ENCODE peak calls at places on chromosomes 2 and 18, in eight cellular contexts. One of them, this sample, is unnamed.

GRCh38 chr18:54671291-54671881 is 80.3 kb downstream of the DYNAP start:
- DNase-seq in chondrocyte: no peak
- DNase-seq in esophagus squamous epithelium: no peak
- DNase-seq in choroid plexus epithelial cell: peak
- DNase-seq in psoas muscle: no peak
- DNase-seq in right atrium auricular region: no peak
- DNase-seq in CD8-positive, alpha-beta T cell: no peak
- DNase-seq in fibroblast of mammary gland: peak
- DNase-seq in this sample: no peak

GRCh38 chr2:237904806-237905599 is 45.6 kb downstream of the RAMP1 start:
- DNase-seq in chondrocyte: no peak
- DNase-seq in esophagus squamous epithelium: no peak
- DNase-seq in choroid plexus epithelial cell: peak
- DNase-seq in psoas muscle: peak
- DNase-seq in right atrium auricular region: peak
- DNase-seq in CD8-positive, alpha-beta T cell: no peak
- DNase-seq in fibroblast of mammary gland: peak
- DNase-seq in this sample: peak

GRCh38 chr2:112636605-112637288 is 9.0 kb upstream of the SLC20A1 start:
- DNase-seq in chondrocyte: no peak
- DNase-seq in esophagus squamous epithelium: no peak
- DNase-seq in choroid plexus epithelial cell: no peak
- DNase-seq in psoas muscle: no peak
- DNase-seq in right atrium auricular region: no peak
- DNase-seq in CD8-positive, alpha-beta T cell: no peak
- DNase-seq in fibroblast of mammary gland: no peak
- DNase-seq in this sample: no peak

GRCh38 chr18:46452820-46453219 is 204.2 kb downstream of the LOXHD1 start:
- DNase-seq in chondrocyte: no peak
- DNase-seq in esophagus squamous epithelium: no peak
- DNase-seq in choroid plexus epithelial cell: peak
- DNase-seq in psoas muscle: no peak
- DNase-seq in right atrium auricular region: no peak
- DNase-seq in CD8-positive, alpha-beta T cell: no peak
- DNase-seq in fibroblast of mammary gland: peak
- DNase-seq in this sample: no peak

GRCh38 chr2:216670266-216671080 is 24.9 kb downstream of the IGFBP5 start:
- DNase-seq in chondrocyte: no peak
- DNase-seq in esophagus squamous epithelium: no peak
- DNase-seq in choroid plexus epithelial cell: no peak
- DNase-seq in psoas muscle: peak
- DNase-seq in right atrium auricular region: no peak
- DNase-seq in CD8-positive, alpha-beta T cell: no peak
- DNase-seq in fibroblast of mammary gland: no peak
- DNase-seq in this sample: no peak

GRCh38 chr18:44198296-44199284 is 482.1 kb upstream of the SETBP1 start:
- DNase-seq in chondrocyte: no peak
- DNase-seq in esophagus squamous epithelium: no peak
- DNase-seq in choroid plexus epithelial cell: no peak
- DNase-seq in psoas muscle: no peak
- DNase-seq in right atrium auricular region: no peak
- DNase-seq in CD8-positive, alpha-beta T cell: no peak
- DNase-seq in fibroblast of mammary gland: no peak
- DNase-seq in this sample: no peak

GRCh38 chr2:197359859-197360258 is 49.3 kb upstream of the ANKRD44 start:
- DNase-seq in chondrocyte: no peak
- DNase-seq in esophagus squamous epithelium: no peak
- DNase-seq in choroid plexus epithelial cell: no peak
- DNase-seq in psoas muscle: no peak
- DNase-seq in right atrium auricular region: no peak
- DNase-seq in CD8-positive, alpha-beta T cell: no peak
- DNase-seq in fibroblast of mammary gland: no peak
- DNase-seq in this sample: no peak

GRCh38 chr2:66576381-66577330 is 141.7 kb downstream of the MEIS1 start:
- DNase-seq in chondrocyte: no peak
- DNase-seq in esophagus squamous epithelium: no peak
- DNase-seq in choroid plexus epithelial cell: peak
- DNase-seq in psoas muscle: peak
- DNase-seq in right atrium auricular region: no peak
- DNase-seq in CD8-positive, alpha-beta T cell: no peak
- DNase-seq in fibroblast of mammary gland: peak
- DNase-seq in this sample: peak

GRCh38 chr2:173984866-173985588 is 19.9 kb upstream of the SP3 start:
- DNase-seq in chondrocyte: no peak
- DNase-seq in esophagus squamous epithelium: no peak
- DNase-seq in choroid plexus epithelial cell: peak
- DNase-seq in psoas muscle: no peak
- DNase-seq in right atrium auricular region: no peak
- DNase-seq in CD8-positive, alpha-beta T cell: no peak
- DNase-seq in fibroblast of mammary gland: no peak
- DNase-seq in this sample: no peak

GRCh38 chr2:152920846-152921245 is 202.4 kb downstream of the ARL6IP6 start:
- DNase-seq in chondrocyte: no peak
- DNase-seq in esophagus squamous epithelium: no peak
- DNase-seq in choroid plexus epithelial cell: no peak
- DNase-seq in psoas muscle: no peak
- DNase-seq in right atrium auricular region: no peak
- DNase-seq in CD8-positive, alpha-beta T cell: no peak
- DNase-seq in fibroblast of mammary gland: peak
- DNase-seq in this sample: no peak

GRCh38 chr2:212842544-212843185 is 304.1 kb upstream of the ERBB4 start:
- DNase-seq in chondrocyte: no peak
- DNase-seq in esophagus squamous epithelium: no peak
- DNase-seq in choroid plexus epithelial cell: peak
- DNase-seq in psoas muscle: no peak
- DNase-seq in right atrium auricular region: no peak
- DNase-seq in CD8-positive, alpha-beta T cell: no peak
- DNase-seq in fibroblast of mammary gland: peak
- DNase-seq in this sample: no peak

GRCh38 chr18:56515522-56515921 is 122.9 kb downstream of the TXNL1 start:
- DNase-seq in chondrocyte: no peak
- DNase-seq in esophagus squamous epithelium: no peak
- DNase-seq in choroid plexus epithelial cell: no peak
- DNase-seq in psoas muscle: no peak
- DNase-seq in right atrium auricular region: no peak
- DNase-seq in CD8-positive, alpha-beta T cell: no peak
- DNase-seq in fibroblast of mammary gland: peak
- DNase-seq in this sample: no peak

GRCh38 chr18:61127714-61128485 is 205.3 kb upstream of the CDH20 start:
- DNase-seq in chondrocyte: no peak
- DNase-seq in esophagus squamous epithelium: no peak
- DNase-seq in choroid plexus epithelial cell: no peak
- DNase-seq in psoas muscle: no peak
- DNase-seq in right atrium auricular region: no peak
- DNase-seq in CD8-positive, alpha-beta T cell: no peak
- DNase-seq in fibroblast of mammary gland: no peak
- DNase-seq in this sample: no peak

GRCh38 chr2:39108377-39108776 is 12.5 kb downstream of the SOS1 start:
- DNase-seq in chondrocyte: no peak
- DNase-seq in esophagus squamous epithelium: no peak
- DNase-seq in choroid plexus epithelial cell: no peak
- DNase-seq in psoas muscle: no peak
- DNase-seq in right atrium auricular region: no peak
- DNase-seq in CD8-positive, alpha-beta T cell: no peak
- DNase-seq in fibroblast of mammary gland: no peak
- DNase-seq in this sample: no peak

GRCh38 chr2:3482363-3482821 is 36.9 kb downstream of the ADI1 start:
- DNase-seq in chondrocyte: peak
- DNase-seq in esophagus squamous epithelium: no peak
- DNase-seq in choroid plexus epithelial cell: no peak
- DNase-seq in psoas muscle: peak
- DNase-seq in right atrium auricular region: no peak
- DNase-seq in CD8-positive, alpha-beta T cell: no peak
- DNase-seq in fibroblast of mammary gland: no peak
- DNase-seq in this sample: no peak

GRCh38 chr2:134782792-134783191 is 55.6 kb upstream of the ACMSD start:
- DNase-seq in chondrocyte: no peak
- DNase-seq in esophagus squamous epithelium: no peak
- DNase-seq in choroid plexus epithelial cell: peak
- DNase-seq in psoas muscle: no peak
- DNase-seq in right atrium auricular region: no peak
- DNase-seq in CD8-positive, alpha-beta T cell: no peak
- DNase-seq in fibroblast of mammary gland: peak
- DNase-seq in this sample: no peak

GRCh38 chr2:240388471-240389301 is 46.8 kb upstream of the GPC1 start:
- DNase-seq in chondrocyte: peak
- DNase-seq in esophagus squamous epithelium: no peak
- DNase-seq in choroid plexus epithelial cell: no peak
- DNase-seq in psoas muscle: peak
- DNase-seq in right atrium auricular region: no peak
- DNase-seq in CD8-positive, alpha-beta T cell: no peak
- DNase-seq in fibroblast of mammary gland: no peak
- DNase-seq in this sample: no peak

GRCh38 chr2:72033636-72034035 is 114.0 kb downstream of the CYP26B1 start:
- DNase-seq in chondrocyte: peak
- DNase-seq in esophagus squamous epithelium: no peak
- DNase-seq in choroid plexus epithelial cell: peak
- DNase-seq in psoas muscle: peak
- DNase-seq in right atrium auricular region: peak
- DNase-seq in CD8-positive, alpha-beta T cell: no peak
- DNase-seq in fibroblast of mammary gland: peak
- DNase-seq in this sample: peak

GRCh38 chr2:240913810-240914644 is 7.9 kb downstream of the CROCC2 start:
- DNase-seq in chondrocyte: no peak
- DNase-seq in esophagus squamous epithelium: no peak
- DNase-seq in choroid plexus epithelial cell: peak
- DNase-seq in psoas muscle: peak
- DNase-seq in right atrium auricular region: peak
- DNase-seq in CD8-positive, alpha-beta T cell: peak
- DNase-seq in fibroblast of mammary gland: peak
- DNase-seq in this sample: no peak

GRCh38 chr18:30139631-30140287 is 902.8 kb downstream of the DSC3 start:
- DNase-seq in chondrocyte: no peak
- DNase-seq in esophagus squamous epithelium: no peak
- DNase-seq in choroid plexus epithelial cell: no peak
- DNase-seq in psoas muscle: no peak
- DNase-seq in right atrium auricular region: no peak
- DNase-seq in CD8-positive, alpha-beta T cell: no peak
- DNase-seq in fibroblast of mammary gland: no peak
- DNase-seq in this sample: no peak

GRCh38 chr2:222055328-222055727 is 243.5 kb downstream of the PAX3 start:
- DNase-seq in chondrocyte: no peak
- DNase-seq in esophagus squamous epithelium: no peak
- DNase-seq in choroid plexus epithelial cell: no peak
- DNase-seq in psoas muscle: no peak
- DNase-seq in right atrium auricular region: no peak
- DNase-seq in CD8-positive, alpha-beta T cell: no peak
- DNase-seq in fibroblast of mammary gland: no peak
- DNase-seq in this sample: no peak

GRCh38 chr2:225660262-225661091 is 261.0 kb downstream of the NYAP2 start:
- DNase-seq in chondrocyte: no peak
- DNase-seq in esophagus squamous epithelium: no peak
- DNase-seq in choroid plexus epithelial cell: peak
- DNase-seq in psoas muscle: peak
- DNase-seq in right atrium auricular region: peak
- DNase-seq in CD8-positive, alpha-beta T cell: peak
- DNase-seq in fibroblast of mammary gland: peak
- DNase-seq in this sample: no peak

GRCh38 chr18:57621252-57621607 is 406 bp downstream of the NARS1 start:
- DNase-seq in chondrocyte: no peak
- DNase-seq in esophagus squamous epithelium: no peak
- DNase-seq in choroid plexus epithelial cell: no peak
- DNase-seq in psoas muscle: no peak
- DNase-seq in right atrium auricular region: no peak
- DNase-seq in CD8-positive, alpha-beta T cell: no peak
- DNase-seq in fibroblast of mammary gland: no peak
- DNase-seq in this sample: peak

GRCh38 chr18:27276479-27276878 is 91.4 kb upstream of the CHST9 start:
- DNase-seq in chondrocyte: no peak
- DNase-seq in esophagus squamous epithelium: no peak
- DNase-seq in choroid plexus epithelial cell: no peak
- DNase-seq in psoas muscle: no peak
- DNase-seq in right atrium auricular region: no peak
- DNase-seq in CD8-positive, alpha-beta T cell: no peak
- DNase-seq in fibroblast of mammary gland: no peak
- DNase-seq in this sample: no peak

GRCh38 chr2:70936979-70937811 is 1.5 kb downstream of the ATP6V1B1 start:
- DNase-seq in chondrocyte: peak
- DNase-seq in esophagus squamous epithelium: no peak
- DNase-seq in choroid plexus epithelial cell: no peak
- DNase-seq in psoas muscle: no peak
- DNase-seq in right atrium auricular region: no peak
- DNase-seq in CD8-positive, alpha-beta T cell: no peak
- DNase-seq in fibroblast of mammary gland: no peak
- DNase-seq in this sample: no peak

GRCh38 chr2:137173514-137173913 is 408.2 kb downstream of the THSD7B start:
- DNase-seq in chondrocyte: no peak
- DNase-seq in esophagus squamous epithelium: no peak
- DNase-seq in choroid plexus epithelial cell: peak
- DNase-seq in psoas muscle: no peak
- DNase-seq in right atrium auricular region: no peak
- DNase-seq in CD8-positive, alpha-beta T cell: no peak
- DNase-seq in fibroblast of mammary gland: peak
- DNase-seq in this sample: no peak
- TF ChIP-seq CTCF in chondrocyte: peak
- TF ChIP-seq CTCF in esophagus squamous epithelium: no peak
- TF ChIP-seq CTCF in choroid plexus epithelial cell: peak
- TF ChIP-seq CTCF in psoas muscle: no peak
- TF ChIP-seq CTCF in right atrium auricular region: peak
- TF ChIP-seq CTCF in CD8-positive, alpha-beta T cell: no peak
- TF ChIP-seq CTCF in fibroblast of mammary gland: peak
- TF ChIP-seq CTCF in this sample: no peak

GRCh38 chr18:36769611-36770314 is 59.0 kb downstream of the TPGS2 start:
- DNase-seq in chondrocyte: no peak
- DNase-seq in esophagus squamous epithelium: no peak
- DNase-seq in choroid plexus epithelial cell: peak
- DNase-seq in psoas muscle: peak
- DNase-seq in right atrium auricular region: no peak
- DNase-seq in CD8-positive, alpha-beta T cell: no peak
- DNase-seq in fibroblast of mammary gland: no peak
- DNase-seq in this sample: no peak
- TF ChIP-seq CTCF in chondrocyte: peak
- TF ChIP-seq CTCF in esophagus squamous epithelium: peak
- TF ChIP-seq CTCF in choroid plexus epithelial cell: peak
- TF ChIP-seq CTCF in psoas muscle: peak
- TF ChIP-seq CTCF in right atrium auricular region: peak
- TF ChIP-seq CTCF in CD8-positive, alpha-beta T cell: no peak
- TF ChIP-seq CTCF in fibroblast of mammary gland: peak
- TF ChIP-seq CTCF in this sample: no peak

GRCh38 chr2:171433763-171434670 is at the start of the genes DCAF17 and METTL8:
- DNase-seq in chondrocyte: peak
- DNase-seq in esophagus squamous epithelium: peak
- DNase-seq in choroid plexus epithelial cell: peak
- DNase-seq in psoas muscle: peak
- DNase-seq in right atrium auricular region: peak
- DNase-seq in CD8-positive, alpha-beta T cell: peak
- DNase-seq in fibroblast of mammary gland: peak
- DNase-seq in this sample: peak
- TF ChIP-seq CTCF in chondrocyte: peak
- TF ChIP-seq CTCF in esophagus squamous epithelium: peak
- TF ChIP-seq CTCF in choroid plexus epithelial cell: peak
- TF ChIP-seq CTCF in psoas muscle: peak
- TF ChIP-seq CTCF in right atrium auricular region: peak
- TF ChIP-seq CTCF in CD8-positive, alpha-beta T cell: peak
- TF ChIP-seq CTCF in fibroblast of mammary gland: no peak
- TF ChIP-seq CTCF in this sample: peak

DNA sequence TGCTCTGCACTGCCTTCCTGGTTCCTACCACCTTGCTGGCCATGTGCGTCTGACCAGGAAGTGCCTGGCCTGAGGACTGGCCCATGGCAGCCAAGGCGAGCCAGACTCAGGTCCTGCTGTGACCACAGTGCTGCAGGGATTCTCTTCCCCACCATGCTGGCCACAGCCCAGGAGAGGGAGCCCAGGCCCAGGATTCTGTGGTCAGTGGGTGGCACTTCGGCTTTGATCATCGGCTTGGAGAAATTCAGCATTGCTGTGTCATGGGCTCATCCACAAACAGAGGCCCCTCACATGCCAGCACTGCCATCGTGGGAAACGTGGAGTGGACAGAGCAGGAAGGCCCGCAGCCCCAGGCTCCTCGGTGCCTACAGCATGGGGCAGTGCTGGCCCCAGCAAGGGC is 211.6 kb downstream of the SEPTIN10 start:
- DNase-seq in chondrocyte: no peak
- DNase-seq in esophagus squamous epithelium: no peak
- DNase-seq in choroid plexus epithelial cell: no peak
- DNase-seq in psoas muscle: no peak
- DNase-seq in right atrium auricular region: no peak
- DNase-seq in CD8-positive, alpha-beta T cell: no peak
- DNase-seq in fibroblast of mammary gland: no peak
- DNase-seq in this sample: no peak
- TF ChIP-seq CTCF in chondrocyte: peak
- TF ChIP-seq CTCF in esophagus squamous epithelium: no peak
- TF ChIP-seq CTCF in choroid plexus epithelial cell: no peak
- TF ChIP-seq CTCF in psoas muscle: no peak
- TF ChIP-seq CTCF in right atrium auricular region: no peak
- TF ChIP-seq CTCF in CD8-positive, alpha-beta T cell: no peak
- TF ChIP-seq CTCF in fibroblast of mammary gland: no peak
- TF ChIP-seq CTCF in this sample: no peak

This sample was measured in coronary artery.